ENCODE peak calls at places on chromosomes 5 and 9, in five cellular contexts. H is gastrocnemius medialis, V is transverse colon, M is IMR-90, F is stomach. B is an unnamed sample.

GRCh38 chr5:3010953-3011763 is 259.7 kb upstream of the IRX2 start:
- DNase-seq in H (no peak), V (no peak), M (no peak), F (no peak), B (no peak)

GRCh38 chr9:129785866-129786265 is 17.1 kb upstream of the TOR1B start:
- DNase-seq in H (no peak), V (no peak), M (no peak), F (no peak), B (no peak)

GRCh38 chr5:168479166-168479565 is 7.1 kb upstream of the RARS1 start:
- DNase-seq in H (no peak), V (no peak), M (peak; percentile 19), F (no peak), B (no peak)

GRCh38 chr9:13278368-13279246 is 885 bp downstream of the MPDZ start:
- DNase-seq in H (peak; percentile 43), V (peak; percentile 24), M (peak; percentile 74), F (peak; percentile 26), B (peak; percentile 73)

GRCh38 chr9:16664211-16664610 is 206.3 kb downstream of the BNC2 start:
- DNase-seq in H (no peak), V (no peak), M (peak; percentile 29), F (no peak), B (no peak)

GRCh38 chr5:129361441-129362025 is 98.6 kb upstream of the ADAMTS19 start:
- DNase-seq in H (no peak), V (no peak), M (peak; percentile 3), F (no peak), B (no peak)

GRCh38 chr5:89388872-89389271 is 505.9 kb upstream of the MEF2C start:
- DNase-seq in H (no peak), V (no peak), M (no peak), F (no peak), B (no peak)

GRCh38 chr5:1987471-1987870 is 104.7 kb upstream of the IRX4 start:
- DNase-seq in H (no peak), V (no peak), M (no peak), F (no peak), B (no peak)

GRCh38 chr5:153888781-153889180 is 149.9 kb downstream of the FAM114A2 start:
- DNase-seq in H (no peak), V (no peak), M (no peak), F (no peak), B (no peak)

GRCh38 chr5:115068239-115069086 is 101.2 kb downstream of the TRIM36 start:
- DNase-seq in H (no peak), V (no peak), M (peak; percentile 49), F (no peak), B (no peak)
- H3K4me3 ChIP-seq in H (no peak overlapping the region), V (no peak overlapping the region), M (no peak overlapping the region), F (no peak overlapping the region), B (no peak overlapping the region)

DNA sequence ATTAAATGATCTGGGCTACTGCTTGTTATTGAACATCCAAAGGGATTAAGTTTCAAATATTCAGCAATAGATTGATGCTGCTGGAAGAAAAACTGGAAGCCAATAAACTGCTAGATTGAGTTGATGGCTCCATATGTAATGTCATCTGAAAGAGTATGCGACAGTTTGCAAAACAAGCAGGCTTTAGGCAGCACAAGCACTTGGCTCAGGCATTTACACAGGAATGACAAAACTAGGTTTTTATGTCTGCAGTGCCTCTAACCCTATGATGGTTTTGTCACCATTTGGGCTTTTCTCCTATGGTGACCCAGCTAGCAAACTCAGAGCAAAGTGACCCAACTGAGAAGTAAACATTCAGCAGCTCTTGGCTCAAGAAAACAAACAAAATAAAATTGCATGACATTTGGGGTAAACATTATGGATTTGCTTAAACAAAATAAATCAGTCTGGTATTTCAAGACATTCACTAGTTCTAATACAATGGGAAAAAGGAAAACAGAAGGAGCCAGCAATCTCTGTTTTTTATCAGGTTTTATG is 978.5 kb downstream of the DTWD2 start:
- DNase-seq in H (no peak), V (no peak), M (no peak), F (no peak), B (no peak)
- TF ChIP-seq POLR2A in H (no peak), V (no peak), M (no peak), F (no peak), B (no peak)

DNA sequence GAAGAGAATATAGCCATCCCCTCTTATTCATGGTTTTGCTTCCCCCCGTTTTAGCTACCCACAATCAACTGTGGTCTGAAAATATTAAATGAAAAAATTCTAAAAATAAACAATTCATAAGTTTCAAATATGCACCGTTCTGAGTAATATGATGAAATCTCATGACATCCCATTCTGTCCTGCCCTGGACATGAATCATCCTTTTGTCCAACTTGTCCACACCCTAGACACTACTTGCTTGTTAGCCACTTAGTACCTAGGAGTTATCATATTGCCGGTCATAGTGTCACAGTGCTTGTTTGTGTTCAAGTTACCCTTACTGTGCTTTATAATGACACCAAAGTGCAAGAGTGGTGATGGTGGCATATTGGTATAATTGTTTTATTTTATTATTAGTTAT is 113.5 kb downstream of the CAAP1 start:
- DNase-seq in H (no peak), V (no peak), M (peak; percentile 5), F (no peak), B (no peak)
- H3K27ac ChIP-seq in H (no peak overlapping the region), V (no peak overlapping the region), M (no peak overlapping the region), F (no peak overlapping the region), B (no peak overlapping the region)

DNA sequence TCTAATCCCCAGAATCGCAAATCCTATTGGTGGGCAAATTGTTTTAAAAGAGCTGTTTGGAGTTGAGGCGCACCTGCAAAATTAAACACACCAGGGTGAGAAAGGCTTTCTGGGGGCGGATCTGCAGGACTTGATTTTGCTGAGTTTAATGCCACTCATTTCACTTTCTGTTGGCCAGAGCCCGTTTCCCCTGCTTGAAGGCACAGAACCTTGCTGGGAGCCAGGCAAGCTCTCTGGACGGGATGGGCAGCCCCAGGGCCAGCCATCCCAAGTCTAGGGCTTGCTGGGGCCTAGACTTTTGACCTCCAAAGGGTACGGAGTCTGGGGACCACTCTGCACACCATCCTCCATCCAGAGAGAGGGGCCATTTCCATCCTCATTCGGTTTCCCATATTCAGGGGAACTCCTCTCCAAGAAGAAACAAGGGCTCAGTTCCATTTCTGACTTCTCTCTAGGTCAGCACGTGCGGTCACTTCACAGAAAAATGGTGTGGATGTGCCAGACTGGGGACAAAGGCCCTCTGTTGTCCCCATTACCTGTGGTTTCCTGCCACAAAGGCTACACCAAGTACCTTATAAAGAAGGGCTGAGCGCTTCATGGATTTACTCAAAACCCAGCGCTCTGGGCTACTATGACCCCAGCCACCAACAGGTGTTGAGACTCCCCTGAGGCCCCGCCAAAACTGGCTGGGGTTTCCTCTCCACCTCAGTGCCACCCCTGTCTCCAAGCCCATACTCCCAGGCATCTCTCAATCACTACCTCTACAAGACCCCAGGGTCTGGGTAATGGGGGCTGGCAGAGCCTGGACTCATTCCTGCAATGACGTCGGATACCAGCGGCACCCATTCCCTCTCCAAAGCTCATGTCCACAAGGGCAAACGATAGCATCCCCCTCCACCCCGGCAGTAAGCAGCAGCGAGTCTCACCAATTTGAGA is 170.0 kb downstream of the AUH start:
- DNase-seq in H (peak; percentile 43), V (no peak), M (no peak), F (no peak), B (no peak)
- H3K4me3 ChIP-seq in H (no peak overlapping the region), V (no peak overlapping the region), M (no peak overlapping the region), F (no peak overlapping the region), B (no peak overlapping the region)

DNA sequence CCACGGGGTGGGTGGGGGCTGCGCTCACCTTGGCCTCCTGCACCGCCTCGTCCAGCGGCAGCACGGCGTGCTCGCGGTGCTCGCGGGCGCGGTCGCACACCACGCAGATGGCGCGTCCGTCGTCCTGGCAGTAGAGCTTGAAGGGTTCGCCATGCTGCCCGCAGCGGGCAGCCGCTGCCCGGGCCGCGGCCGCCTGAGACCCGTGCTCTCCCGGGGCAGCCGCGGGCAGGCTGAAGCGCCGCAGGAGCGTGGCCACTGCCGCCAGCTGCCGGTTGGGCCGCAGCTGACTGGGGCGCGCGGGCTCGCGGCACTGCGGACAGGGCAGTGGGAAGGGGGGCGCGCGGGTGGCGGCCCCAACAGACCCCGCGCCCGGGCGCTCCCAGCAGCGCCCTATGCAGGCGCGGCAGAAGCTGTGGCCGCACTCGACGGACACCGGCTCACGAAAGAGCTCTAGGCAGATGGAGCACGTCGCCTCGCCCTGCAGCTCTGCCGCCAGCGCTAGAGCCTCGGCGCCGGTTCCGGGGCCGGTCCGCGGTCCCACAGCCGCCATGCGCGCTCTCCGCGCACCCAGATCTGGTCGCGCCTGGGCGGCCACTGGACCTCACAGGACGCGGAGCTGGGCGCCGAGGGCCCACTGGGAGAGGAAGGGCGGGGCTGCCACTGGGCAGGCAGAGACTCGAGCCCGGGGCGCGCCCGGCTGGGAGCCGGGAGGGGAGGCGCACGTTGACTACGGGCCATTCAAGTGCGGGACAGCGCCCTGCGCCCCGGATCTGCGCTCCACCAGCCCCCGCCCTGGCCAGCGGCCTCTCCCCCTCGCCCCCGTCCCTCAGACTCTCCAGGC is at the start of gene TRIM7:
- DNase-seq in H (no peak), V (peak; percentile 65), M (peak; percentile 20), F (peak; percentile 61), B (peak; percentile 69)
- TF ChIP-seq POLR2A in H (peak; percentile 70), V (no peak), M (no peak), F (no peak), B (peak; percentile 49)

DNA sequence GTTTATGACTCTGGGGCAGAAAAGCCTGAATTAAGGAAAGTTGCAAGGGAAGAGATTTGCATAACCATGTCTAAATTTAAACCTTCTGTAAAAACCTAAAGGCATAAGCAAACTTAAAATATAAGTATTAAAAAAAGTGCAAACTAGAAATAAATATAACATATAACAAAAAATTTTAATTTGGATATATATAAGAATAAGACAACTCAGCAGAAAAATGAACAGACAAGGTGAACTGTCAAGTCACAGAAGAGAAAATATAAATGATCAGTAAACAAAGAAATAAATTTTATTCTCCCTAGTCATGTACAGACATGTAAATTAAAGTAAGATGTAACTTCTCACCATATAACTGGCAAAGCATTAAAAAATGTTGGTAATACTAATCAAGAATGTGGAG is 37.0 kb downstream of the C5orf22 start:
- DNase-seq in H (no peak), V (no peak), M (no peak), F (no peak), B (no peak)
- H3K27ac ChIP-seq in H (no peak overlapping the region), V (no peak overlapping the region), M (no peak overlapping the region), F (no peak overlapping the region), B (no peak overlapping the region)